ENCODE peak calls at places on chromosome 16, in nine cellular contexts. D, V, G, R, J, Q, N, K and O are unnamed samples.

GRCh38 chr16:88941933-88942909 is 34.8 kb downstream of the CBFA2T3 start:
- DNase-seq in G (no peak), N (peak), D (peak), Q (peak), R (peak), J (peak), K (no peak), V (no peak), O (no peak)

GRCh38 chr16:47872228-47872627 is 283.6 kb downstream of the ABCC12 start:
- DNase-seq in N (no peak), G (no peak), R (no peak), V (no peak), J (no peak), Q (no peak), K (peak), D (no peak), O (no peak)

GRCh38 chr16:22314661-22315626 is 17.7 kb downstream of the POLR3E start:
- DNase-seq in D (no peak), N (no peak), K (no peak), G (no peak), V (no peak), R (no peak), J (peak), Q (peak), O (no peak)

GRCh38 chr16:46763147-46763546 is 15.0 kb upstream of the MYLK3 start:
- DNase-seq in Q (no peak), J (no peak), V (peak), K (no peak), G (no peak), N (no peak), D (no peak), R (no peak), O (no peak)

GRCh38 chr16:67767953-67768352 is 38.4 kb downstream of the RANBP10 start:
- DNase-seq in Q (no peak), J (no peak), G (peak), V (no peak), D (no peak), K (peak), R (peak), N (no peak), O (no peak)

GRCh38 chr16:87956169-87956770 is 5.0 kb downstream of the BANP start:
- DNase-seq in Q (no peak), R (peak), V (no peak), G (no peak), J (no peak), N (no peak), K (no peak), D (no peak), O (no peak)

GRCh38 chr16:16083421-16084156 is 134.2 kb downstream of the ABCC1 start:
- DNase-seq in Q (peak), N (peak), G (no peak), K (peak), J (peak), R (peak), V (no peak), D (no peak), O (no peak)

GRCh38 chr16:74076568-74076967 is 220.0 kb upstream of the PSMD7 start:
- DNase-seq in Q (no peak), G (no peak), V (no peak), N (no peak), D (no peak), J (no peak), R (no peak), K (no peak), O (no peak)